ENCODE peak calls at places on chromosomes 7 and 10, in ten cellular contexts. N, O, T, M, F, J, X, U, H and V are unnamed samples.

GRCh38 chr10:80540136-80540535 is 2.4 kb downstream of the SH2D4B start:
- DNase-seq in U (no peak), N (no peak), M (no peak), J (no peak), O (no peak), H (no peak), X (no peak), T (no peak), F (no peak), V (no peak)

GRCh38 chr7:106452031-106452851 is 167.5 kb upstream of the NAMPT start:
- DNase-seq in X (no peak), T (no peak), H (no peak), N (no peak), U (no peak), O (no peak), M (no peak), J (no peak), F (no peak), V (no peak)

GRCh38 chr10:89470628-89471027 is 56.3 kb downstream of the IFIT5 start:
- DNase-seq in J (no peak), T (no peak), H (no peak), X (no peak), N (no peak), M (no peak), O (no peak), F (no peak), U (no peak), V (peak; percentile 85)

GRCh38 chr10:43227911-43228782 is 38.7 kb downstream of the RASGEF1A start:
- DNase-seq in N (no peak), J (peak; percentile 2), T (no peak), H (no peak), X (no peak), M (peak; percentile 3), U (no peak), F (no peak), O (no peak), V (no peak)

GRCh38 chr10:120613180-120613579 is 156.2 kb downstream of the PLPP4 start:
- DNase-seq in X (no peak), J (no peak), U (no peak), O (peak; percentile 6), N (no peak), M (no peak), F (no peak), T (no peak), H (no peak), V (no peak)

GRCh38 chr7:22375359-22376048 is 18.6 kb upstream of the RAPGEF5 start:
- DNase-seq in M (no peak), F (no peak), O (no peak), U (no peak), H (no peak), N (no peak), X (no peak), J (no peak), T (no peak), V (no peak)

GRCh38 chr10:100802607-100803006 is 57.2 kb downstream of the PAX2 start:
- DNase-seq in X (no peak), T (no peak), O (no peak), H (no peak), J (no peak), N (no peak), M (no peak), F (no peak), U (no peak), V (no peak)

GRCh38 chr7:82289889-82290288 is 153.7 kb downstream of the CACNA2D1 start:
- DNase-seq in F (no peak), X (no peak), J (no peak), M (no peak), T (no peak), U (no peak), N (no peak), O (no peak), H (no peak), V (no peak)

GRCh38 chr10:119541046-119541445 is 1.5 kb downstream of the RGS10 start:
- DNase-seq in N (no peak), M (peak; percentile 51), T (peak; percentile 40), J (peak; percentile 40), H (no peak), U (no peak), F (no peak), X (no peak), O (peak; percentile 41), V (no peak)

GRCh38 chr7:150406565-150407421 is 27.7 kb downstream of the ZNF775 start:
- DNase-seq in F (no peak), U (no peak), M (peak; percentile 64), J (peak; percentile 58), T (peak; percentile 63), O (no peak), X (no peak), N (no peak), H (no peak), V (peak; percentile 34)

GRCh38 chr7:7883394-7883793 is 85.2 kb upstream of the GLCCI1 start:
- DNase-seq in U (no peak), X (no peak), T (no peak), N (no peak), H (peak; percentile 51), F (no peak), O (no peak), M (no peak), J (no peak), V (no peak)

GRCh38 chr10:133361227-133361626 is 3.4 kb upstream of the FUOM start:
- DNase-seq in U (no peak), T (no peak), H (no peak), X (no peak), O (no peak), M (no peak), F (no peak), N (no peak), J (no peak), V (no peak)

GRCh38 chr10:3754727-3755439 is 30.1 kb downstream of the KLF6 start:
- DNase-seq in M (peak; percentile 56), O (peak; percentile 98), H (no peak), T (no peak), F (no peak), X (no peak), U (no peak), J (peak; percentile 34), N (no peak), V (peak; percentile 98)

GRCh38 chr7:127154101-127154500 is 98.6 kb downstream of the GRM8 start:
- DNase-seq in N (no peak), X (no peak), M (no peak), H (no peak), J (no peak), O (no peak), U (no peak), T (no peak), F (no peak), V (no peak)

GRCh38 chr7:140506788-140507464 is 27.6 kb upstream of the MKRN1 start:
- DNase-seq in X (no peak), J (no peak), N (no peak), F (peak; percentile 92), M (no peak), U (peak; percentile 36), O (peak; percentile 42), H (peak; percentile 51), T (no peak), V (peak; percentile 41)

GRCh38 chr10:5529702-5530411 is 5.1 kb downstream of the CALML3 start:
- DNase-seq in X (no peak), T (peak; percentile 21), N (no peak), J (no peak), U (no peak), O (no peak), M (no peak), F (no peak), H (no peak), V (no peak)

GRCh38 chr7:14604606-14605005 is 297.9 kb downstream of the DGKB start:
- DNase-seq in F (no peak), T (no peak), N (no peak), X (no peak), U (no peak), O (peak; percentile 65), H (no peak), J (no peak), M (no peak), V (peak; percentile 25)

GRCh38 chr10:28954211-28954610 is 276.9 kb downstream of the BAMBI start:
- DNase-seq in T (no peak), N (no peak), J (no peak), O (peak; percentile 67), X (no peak), M (no peak), F (no peak), U (no peak), H (no peak), V (peak; percentile 59)

GRCh38 chr10:119803264-119803663 is 69.4 kb downstream of the MCMBP start:
- DNase-seq in U (no peak), J (no peak), T (no peak), F (no peak), N (no peak), M (no peak), H (no peak), X (no peak), O (peak; percentile 75), V (peak; percentile 83)

GRCh38 chr7:40726559-40726958 is 591.8 kb downstream of the SUGCT start:
- DNase-seq in O (no peak), N (no peak), M (no peak), X (no peak), U (no peak), T (no peak), F (no peak), H (no peak), J (no peak), V (no peak)

GRCh38 chr10:129626309-129626708 is 159.3 kb downstream of the MGMT start:
- DNase-seq in J (no peak), H (no peak), X (no peak), U (no peak), N (no peak), O (no peak), M (no peak), F (no peak), T (no peak), V (no peak)

GRCh38 chr7:68720722-68721121 is 877.6 kb upstream of the AUTS2 start:
- DNase-seq in M (no peak), N (no peak), H (no peak), F (no peak), J (no peak), X (no peak), T (no peak), U (no peak), O (peak; percentile 85), V (no peak)

GRCh38 chr7:145293793-145294153 is 457.9 kb upstream of the TPK1 start:
- DNase-seq in F (no peak), J (no peak), O (no peak), T (no peak), X (no peak), M (no peak), H (no peak), U (no peak), N (no peak), V (no peak)

GRCh38 chr7:112202819-112203218 is 3.4 kb downstream of the DOCK4 start:
- DNase-seq in N (peak; percentile 9), H (peak; percentile 36), J (peak; percentile 44), T (no peak), X (no peak), O (no peak), U (no peak), M (peak; percentile 40), F (peak; percentile 47), V (no peak)

GRCh38 chr7:29335188-29336083 is 140.9 kb downstream of the CHN2 start:
- DNase-seq in H (peak; percentile 38), X (no peak), J (no peak), T (no peak), U (no peak), N (no peak), M (no peak), O (no peak), F (no peak), V (no peak)

GRCh38 chr7:18064242-18064838 is 36.7 kb upstream of the PRPS1L1 start:
- DNase-seq in F (no peak), X (no peak), J (peak; percentile 38), U (no peak), N (peak; percentile 10), H (peak; percentile 4), T (no peak), O (no peak), M (no peak), V (no peak)

GRCh38 chr10:100562806-100563293 is 27.1 kb downstream of the HIF1AN start:
- DNase-seq in M (peak; percentile 31), X (no peak), O (peak; percentile 18), U (peak; percentile 14), J (peak; percentile 14), N (peak; percentile 26), H (no peak), T (no peak), F (no peak), V (peak; percentile 58)

GRCh38 chr7:25207887-25208286 is 20.4 kb downstream of the NPVF start:
- DNase-seq in X (no peak), H (no peak), N (no peak), U (no peak), O (no peak), F (no peak), T (no peak), J (no peak), M (no peak), V (no peak)